ENCODE peak calls at places on chromosomes 5 and 9, in five cellular contexts. One of them, this sample, is unnamed.
A peak's percentile ranks its signal among the peaks of the same experiment; 100 is the strongest.

GRCh38 chr9:21559402-21560280 is 77.5 kb upstream of the IFNE start:
- DNase-seq in heart left ventricle: peak; percentile 21
- DNase-seq in caudate nucleus: no peak
- DNase-seq in effector memory CD4-positive, alpha-beta T cell: peak; percentile 32
- DNase-seq in lung: no peak
- DNase-seq in this sample: no peak

GRCh38 chr9:93263334-93264229 is 79.6 kb downstream of the WNK2 start:
- DNase-seq in caudate nucleus: no peak
- DNase-seq in effector memory CD4-positive, alpha-beta T cell: no peak
- DNase-seq in heart left ventricle: no peak
- DNase-seq in lung: no peak
- DNase-seq in this sample: no peak

GRCh38 chr5:62521319-62521718 is 57.3 kb upstream of the LRRC70 start:
- DNase-seq in lung: no peak
- DNase-seq in caudate nucleus: no peak
- DNase-seq in effector memory CD4-positive, alpha-beta T cell: no peak
- DNase-seq in heart left ventricle: no peak
- DNase-seq in this sample: no peak

GRCh38 chr5:153746440-153746839 is 256.0 kb downstream of the GRIA1 start:
- DNase-seq in lung: no peak
- DNase-seq in heart left ventricle: no peak
- DNase-seq in effector memory CD4-positive, alpha-beta T cell: no peak
- DNase-seq in caudate nucleus: no peak
- DNase-seq in this sample: no peak

GRCh38 chr5:134463991-134464760 is 52.5 kb upstream of the CDKN2AIPNL start:
- DNase-seq in lung: no peak
- DNase-seq in caudate nucleus: no peak
- DNase-seq in effector memory CD4-positive, alpha-beta T cell: no peak
- DNase-seq in heart left ventricle: no peak
- DNase-seq in this sample: no peak

GRCh38 chr5:171736976-171737848 is 48.4 kb upstream of the SMIM23 start:
- DNase-seq in effector memory CD4-positive, alpha-beta T cell: no peak
- DNase-seq in caudate nucleus: no peak
- DNase-seq in lung: peak; percentile 39
- DNase-seq in heart left ventricle: peak; percentile 81
- DNase-seq in this sample: no peak

GRCh38 chr5:15995206-15996052 is 184.2 kb downstream of the MARCHF11 start:
- DNase-seq in heart left ventricle: no peak
- DNase-seq in caudate nucleus: no peak
- DNase-seq in effector memory CD4-positive, alpha-beta T cell: no peak
- DNase-seq in lung: no peak
- DNase-seq in this sample: no peak

GRCh38 chr5:138545919-138546562 is 3.0 kb upstream of the ETF1 start:
- DNase-seq in effector memory CD4-positive, alpha-beta T cell: no peak
- DNase-seq in caudate nucleus: no peak
- DNase-seq in lung: no peak
- DNase-seq in heart left ventricle: no peak
- DNase-seq in this sample: no peak

GRCh38 chr5:98769256-98770157 is 4.0 kb upstream of the RGMB start:
- DNase-seq in lung: no peak
- DNase-seq in effector memory CD4-positive, alpha-beta T cell: no peak
- DNase-seq in heart left ventricle: peak; percentile 60
- DNase-seq in caudate nucleus: no peak
- DNase-seq in this sample: peak; percentile 81

GRCh38 chr5:149423287-149424268 is 44.5 kb upstream of the IL17B start:
- DNase-seq in heart left ventricle: peak; percentile 87
- DNase-seq in effector memory CD4-positive, alpha-beta T cell: no peak
- DNase-seq in caudate nucleus: no peak
- DNase-seq in lung: no peak
- DNase-seq in this sample: peak; percentile 63

GRCh38 chr9:78606011-78606410 is 309.1 kb downstream of the PSAT1 start:
- DNase-seq in lung: no peak
- DNase-seq in caudate nucleus: no peak
- DNase-seq in effector memory CD4-positive, alpha-beta T cell: no peak
- DNase-seq in heart left ventricle: no peak
- DNase-seq in this sample: no peak

GRCh38 chr5:91357012-91357634 is 26.0 kb downstream of the ARRDC3 start:
- DNase-seq in effector memory CD4-positive, alpha-beta T cell: no peak
- DNase-seq in heart left ventricle: no peak
- DNase-seq in caudate nucleus: no peak
- DNase-seq in lung: no peak
- DNase-seq in this sample: no peak

GRCh38 chr9:125388978-125389377 is 127.4 kb downstream of the GAPVD1 start:
- DNase-seq in lung: no peak
- DNase-seq in heart left ventricle: no peak
- DNase-seq in caudate nucleus: no peak
- DNase-seq in effector memory CD4-positive, alpha-beta T cell: no peak
- DNase-seq in this sample: no peak

GRCh38 chr9:32589083-32589713 is 16.2 kb upstream of the NDUFB6 start:
- DNase-seq in effector memory CD4-positive, alpha-beta T cell: no peak
- DNase-seq in lung: no peak
- DNase-seq in heart left ventricle: no peak
- DNase-seq in caudate nucleus: no peak
- DNase-seq in this sample: peak; percentile 8

GRCh38 chr9:93587284-93587650 is 10.9 kb downstream of the PHF2 start:
- DNase-seq in lung: no peak
- DNase-seq in caudate nucleus: no peak
- DNase-seq in heart left ventricle: no peak
- DNase-seq in effector memory CD4-positive, alpha-beta T cell: no peak
- DNase-seq in this sample: no peak

GRCh38 chr5:76431779-76432178 is 28.7 kb downstream of the IQGAP2 start:
- DNase-seq in effector memory CD4-positive, alpha-beta T cell: no peak
- DNase-seq in heart left ventricle: no peak
- DNase-seq in caudate nucleus: no peak
- DNase-seq in lung: no peak
- DNase-seq in this sample: no peak

GRCh38 chr5:66959668-66960067 is 236.9 kb downstream of the CD180 start:
- DNase-seq in lung: no peak
- DNase-seq in effector memory CD4-positive, alpha-beta T cell: no peak
- DNase-seq in heart left ventricle: no peak
- DNase-seq in caudate nucleus: no peak
- DNase-seq in this sample: no peak

GRCh38 chr5:6465831-6466790 is 17.5 kb downstream of the UBE2QL1 start:
- DNase-seq in heart left ventricle: no peak
- DNase-seq in caudate nucleus: no peak
- DNase-seq in effector memory CD4-positive, alpha-beta T cell: no peak
- DNase-seq in lung: no peak
- DNase-seq in this sample: no peak

GRCh38 chr5:131810510-131811249 is 13.9 kb upstream of the FNIP1 start:
- DNase-seq in heart left ventricle: peak; percentile 29
- DNase-seq in lung: no peak
- DNase-seq in caudate nucleus: no peak
- DNase-seq in effector memory CD4-positive, alpha-beta T cell: no peak
- DNase-seq in this sample: no peak

GRCh38 chr9:68500457-68501158 is 40.1 kb downstream of the TMEM252 start:
- DNase-seq in caudate nucleus: no peak
- DNase-seq in effector memory CD4-positive, alpha-beta T cell: no peak
- DNase-seq in heart left ventricle: no peak
- DNase-seq in lung: no peak
- DNase-seq in this sample: no peak

GRCh38 chr5:178291969-178292825 is 59.6 kb upstream of the PHYKPL start:
- DNase-seq in heart left ventricle: peak; percentile 15
- DNase-seq in effector memory CD4-positive, alpha-beta T cell: no peak
- DNase-seq in caudate nucleus: no peak
- DNase-seq in lung: no peak
- DNase-seq in this sample: no peak

GRCh38 chr9:14441976-14442651 is 128.2 kb upstream of the NFIB start:
- DNase-seq in caudate nucleus: no peak
- DNase-seq in effector memory CD4-positive, alpha-beta T cell: no peak
- DNase-seq in lung: no peak
- DNase-seq in heart left ventricle: no peak
- DNase-seq in this sample: no peak

GRCh38 chr5:56350595-56351170 is 117.6 kb upstream of the ANKRD55 start:
- DNase-seq in effector memory CD4-positive, alpha-beta T cell: no peak
- DNase-seq in heart left ventricle: peak; percentile 77
- DNase-seq in caudate nucleus: no peak
- DNase-seq in lung: peak; percentile 46
- DNase-seq in this sample: peak; percentile 58

GRCh38 chr9:20701058-20701457 is 17.0 kb downstream of the FOCAD start:
- DNase-seq in caudate nucleus: no peak
- DNase-seq in effector memory CD4-positive, alpha-beta T cell: no peak
- DNase-seq in lung: no peak
- DNase-seq in heart left ventricle: no peak
- DNase-seq in this sample: no peak

GRCh38 chr5:57677235-57677634 is 194.6 kb upstream of the ACTBL2 start:
- DNase-seq in caudate nucleus: no peak
- DNase-seq in lung: no peak
- DNase-seq in effector memory CD4-positive, alpha-beta T cell: no peak
- DNase-seq in heart left ventricle: no peak
- DNase-seq in this sample: no peak

GRCh38 chr5:82884821-82885471 is 192.2 kb downstream of the TMEM167A start:
- DNase-seq in effector memory CD4-positive, alpha-beta T cell: no peak
- DNase-seq in caudate nucleus: no peak
- DNase-seq in lung: no peak
- DNase-seq in heart left ventricle: no peak
- DNase-seq in this sample: no peak

GRCh38 chr5:74562116-74562515 is 78.4 kb downstream of the ENC1 start:
- DNase-seq in effector memory CD4-positive, alpha-beta T cell: no peak
- DNase-seq in heart left ventricle: no peak
- DNase-seq in caudate nucleus: no peak
- DNase-seq in lung: no peak
- DNase-seq in this sample: no peak

GRCh38 chr5:157748740-157749461 is 5.4 kb downstream of the LSM11 start:
- DNase-seq in effector memory CD4-positive, alpha-beta T cell: no peak
- DNase-seq in heart left ventricle: no peak
- DNase-seq in caudate nucleus: no peak
- DNase-seq in lung: no peak
- DNase-seq in this sample: peak; percentile 56

GRCh38 chr5:9196403-9197224 is 349.3 kb downstream of the SEMA5A start:
- DNase-seq in effector memory CD4-positive, alpha-beta T cell: no peak
- DNase-seq in caudate nucleus: no peak
- DNase-seq in lung: no peak
- DNase-seq in heart left ventricle: no peak
- DNase-seq in this sample: peak; percentile 42

GRCh38 chr5:140607031-140607430 is 25.9 kb downstream of the CD14 start:
- DNase-seq in lung: no peak
- DNase-seq in caudate nucleus: no peak
- DNase-seq in effector memory CD4-positive, alpha-beta T cell: no peak
- DNase-seq in heart left ventricle: no peak
- DNase-seq in this sample: no peak

GRCh38 chr9:126517751-126518261 is 95.9 kb upstream of the LMX1B start:
- DNase-seq in heart left ventricle: no peak
- DNase-seq in effector memory CD4-positive, alpha-beta T cell: no peak
- DNase-seq in lung: no peak
- DNase-seq in caudate nucleus: no peak
- DNase-seq in this sample: no peak

GRCh38 chr9:126518763-126519162 is 95.0 kb upstream of the LMX1B start:
- DNase-seq in caudate nucleus: no peak
- DNase-seq in lung: no peak
- DNase-seq in heart left ventricle: no peak
- DNase-seq in effector memory CD4-positive, alpha-beta T cell: no peak
- DNase-seq in this sample: no peak

GRCh38 chr9:126515873-126516505 is 97.7 kb upstream of the LMX1B start:
- DNase-seq in caudate nucleus: no peak
- DNase-seq in effector memory CD4-positive, alpha-beta T cell: no peak
- DNase-seq in lung: no peak
- DNase-seq in heart left ventricle: no peak
- DNase-seq in this sample: no peak

GRCh38 chr9:126516561-126516935 is 97.2 kb upstream of the LMX1B start:
- DNase-seq in caudate nucleus: no peak
- DNase-seq in heart left ventricle: no peak
- DNase-seq in lung: no peak
- DNase-seq in effector memory CD4-positive, alpha-beta T cell: no peak
- DNase-seq in this sample: no peak

GRCh38 chr9:126516936-126517750 is 96.6 kb upstream of the LMX1B start:
- DNase-seq in lung: peak; percentile 46
- DNase-seq in caudate nucleus: no peak
- DNase-seq in heart left ventricle: peak; percentile 83
- DNase-seq in effector memory CD4-positive, alpha-beta T cell: peak; percentile 21
- DNase-seq in this sample: peak; percentile 58
- H3K27ac ChIP-seq in lung: no peak overlapping the region
- H3K27ac ChIP-seq in caudate nucleus: no peak overlapping the region
- H3K27ac ChIP-seq in heart left ventricle: peak overlapping the region; percentile 66
- H3K27ac ChIP-seq in effector memory CD4-positive, alpha-beta T cell: peak overlapping the region; percentile 34
- H3K27ac ChIP-seq in this sample: peak overlapping the region; percentile 60

DNA sequence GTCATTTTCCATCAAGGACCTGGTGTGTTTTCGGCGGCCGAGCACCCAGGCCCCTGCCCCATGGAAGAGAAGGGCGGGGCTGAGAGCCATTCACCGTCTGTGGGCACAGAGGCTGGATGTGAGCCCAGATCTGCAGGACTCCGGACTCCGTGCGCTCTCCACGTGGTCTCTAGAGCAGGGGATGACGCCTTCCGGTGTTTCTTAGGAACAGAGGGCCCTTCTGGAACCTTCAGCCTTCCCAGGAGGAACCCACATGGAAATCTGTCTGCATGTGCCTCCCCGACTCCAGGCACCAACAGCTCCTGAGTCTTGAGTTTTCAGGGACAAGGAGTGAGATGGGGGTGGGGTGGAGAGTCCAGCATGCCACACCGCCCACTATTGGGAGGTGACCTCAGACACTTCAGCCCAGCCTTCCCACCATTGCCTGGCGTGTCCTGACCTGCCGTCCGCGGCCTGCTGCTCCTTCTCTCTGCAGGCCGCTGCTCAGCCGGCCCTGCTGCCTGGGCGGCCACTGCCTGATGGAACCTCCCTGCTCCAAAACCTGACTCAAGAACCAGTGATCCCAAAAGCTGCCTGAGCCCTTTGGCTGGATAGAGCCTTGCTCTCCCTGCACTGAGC is 2.4 kb upstream of the RXRA start:
- DNase-seq in effector memory CD4-positive, alpha-beta T cell: no peak
- DNase-seq in lung: peak; percentile 74
- DNase-seq in caudate nucleus: no peak
- DNase-seq in heart left ventricle: peak; percentile 73
- DNase-seq in this sample: no peak
- H3K27ac ChIP-seq in effector memory CD4-positive, alpha-beta T cell: no peak overlapping the region
- H3K27ac ChIP-seq in lung: no peak overlapping the region
- H3K27ac ChIP-seq in caudate nucleus: peak overlapping the region; percentile 94
- H3K27ac ChIP-seq in heart left ventricle: peak overlapping the region; percentile 45
- H3K27ac ChIP-seq in this sample: no peak overlapping the region

GRCh38 chr5:14739961-14740360 is 75.4 kb downstream of the OTULIN start:
- DNase-seq in effector memory CD4-positive, alpha-beta T cell: no peak
- DNase-seq in heart left ventricle: no peak
- DNase-seq in lung: no peak
- DNase-seq in caudate nucleus: no peak
- DNase-seq in this sample: no peak
- H3K27ac ChIP-seq in effector memory CD4-positive, alpha-beta T cell: no peak overlapping the region
- H3K27ac ChIP-seq in heart left ventricle: peak overlapping the region; percentile 71
- H3K27ac ChIP-seq in lung: peak overlapping the region; percentile 57
- H3K27ac ChIP-seq in caudate nucleus: no peak overlapping the region
- H3K27ac ChIP-seq in this sample: no peak overlapping the region

DNA sequence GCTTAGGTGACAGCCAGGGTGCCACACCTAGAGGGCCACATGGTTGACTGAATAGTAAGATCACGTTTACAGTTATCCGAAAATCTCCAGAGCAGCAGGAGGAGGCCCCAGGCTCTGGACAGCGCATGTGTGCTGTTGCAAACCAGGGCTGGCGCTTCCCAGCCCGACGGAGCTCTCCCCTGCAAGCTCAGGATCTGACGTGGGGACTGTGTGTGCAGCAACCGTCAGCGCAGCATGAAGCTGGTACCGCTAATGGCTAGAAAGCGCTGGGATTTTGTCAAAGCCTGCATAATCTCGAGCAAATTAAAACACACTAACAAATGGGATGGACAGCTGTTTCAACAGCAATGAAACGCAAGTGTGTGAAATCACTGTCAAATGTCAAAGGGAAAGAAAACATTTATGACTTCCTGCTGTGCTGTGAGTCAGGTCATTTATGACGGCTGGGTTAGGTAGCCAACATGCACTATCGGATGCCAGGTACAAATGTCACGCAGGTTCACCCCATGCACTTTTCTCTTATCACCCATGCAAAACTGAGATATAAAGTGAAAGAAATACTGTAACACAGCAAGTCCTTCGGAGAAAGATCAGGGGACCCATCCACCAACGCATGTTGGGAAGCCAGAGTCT is 7.5 kb downstream of the SURF4 start:
- DNase-seq in effector memory CD4-positive, alpha-beta T cell: no peak
- DNase-seq in lung: no peak
- DNase-seq in heart left ventricle: no peak
- DNase-seq in caudate nucleus: no peak
- DNase-seq in this sample: no peak
- H3K27ac ChIP-seq in effector memory CD4-positive, alpha-beta T cell: no peak overlapping the region
- H3K27ac ChIP-seq in lung: no peak overlapping the region
- H3K27ac ChIP-seq in heart left ventricle: no peak overlapping the region
- H3K27ac ChIP-seq in caudate nucleus: no peak overlapping the region
- H3K27ac ChIP-seq in this sample: no peak overlapping the region